ENCODE peak calls at places on chromosome 15, in eight cellular contexts. E is PC-3, M is endodermal cell, V is ovary, N is cardiac muscle cell, F is astrocyte of the spinal cord, Z is GM23338, J is breast epithelium. L is an unnamed sample.

GRCh38 chr15:79680721-79681120 is 216.1 kb downstream of the MTHFS start:
- DNase-seq in E (peak), M (peak), V (no peak), N (no peak), F (peak), Z (peak), J (no peak), L (peak)

GRCh38 chr15:38300395-38300794 is 47.8 kb downstream of the SPRED1 start:
- DNase-seq in E (peak), M (no peak), V (no peak), N (no peak), F (peak), Z (no peak), J (no peak), L (no peak)

GRCh38 chr15:77036537-77037474 is 34.1 kb downstream of the TSPAN3 start:
- DNase-seq in E (no peak), M (peak), V (peak), N (no peak), F (no peak), Z (no peak), J (peak), L (no peak)

GRCh38 chr15:88218557-88219214 is 37.9 kb downstream of the NTRK3 start:
- DNase-seq in E (no peak), M (no peak), V (no peak), N (no peak), F (no peak), Z (no peak), J (no peak), L (no peak)

GRCh38 chr15:97692317-97693015 is 268.0 kb upstream of the ARRDC4 start:
- DNase-seq in E (no peak), M (no peak), V (no peak), N (peak), F (no peak), Z (no peak), J (no peak), L (no peak)

GRCh38 chr15:73694419-73694818 is 10.2 kb downstream of the CD276 start:
- DNase-seq in E (no peak), M (no peak), V (no peak), N (no peak), F (peak), Z (no peak), J (no peak), L (no peak)

GRCh38 chr15:92033319-92033718 is 179.8 kb downstream of the SLCO3A1 start:
- DNase-seq in E (no peak), M (no peak), V (no peak), N (no peak), F (no peak), Z (no peak), J (no peak), L (no peak)

GRCh38 chr15:100968043-100968966 is 49.1 kb downstream of the LRRK1 start:
- DNase-seq in E (peak), M (no peak), V (no peak), N (no peak), F (peak), Z (no peak), J (no peak), L (no peak)

GRCh38 chr15:61344293-61344692 is 115.2 kb upstream of the RORA start:
- DNase-seq in E (no peak), M (no peak), V (no peak), N (no peak), F (no peak), Z (no peak), J (no peak), L (no peak)

GRCh38 chr15:52071570-52071969 is 41.0 kb downstream of the BCL2L10 start:
- DNase-seq in E (peak), M (no peak), V (no peak), N (no peak), F (no peak), Z (no peak), J (no peak), L (peak)

GRCh38 chr15:58632789-58633188 is 116.7 kb downstream of the ADAM10 start:
- DNase-seq in E (no peak), M (no peak), V (no peak), N (no peak), F (peak), Z (no peak), J (no peak), L (no peak)

GRCh38 chr15:29451201-29451781 is 181.7 kb upstream of the NSMCE3 start:
- DNase-seq in E (peak), M (peak), V (no peak), N (peak), F (no peak), Z (peak), J (no peak), L (no peak)

GRCh38 chr15:25268166-25268565 is 170.7 kb downstream of the UBE3A start:
- DNase-seq in E (peak), M (peak), V (no peak), N (no peak), F (no peak), Z (peak), J (no peak), L (no peak)

GRCh38 chr15:73570355-73571032 is 62.7 kb downstream of the NPTN start:
- DNase-seq in E (no peak), M (no peak), V (no peak), N (no peak), F (no peak), Z (no peak), J (no peak), L (peak)

GRCh38 chr15:78100886-78101285 is 8.5 kb downstream of the SH2D7 start:
- DNase-seq in E (no peak), M (no peak), V (no peak), N (no peak), F (no peak), Z (no peak), J (no peak), L (no peak)

GRCh38 chr15:92714071-92714456 is 58.5 kb upstream of the FAM174B start:
- DNase-seq in E (peak), M (peak), V (peak), N (peak), F (peak), Z (peak), J (no peak), L (no peak)

GRCh38 chr15:81526029-81526428 is 152.0 kb upstream of the TMC3 start:
- DNase-seq in E (no peak), M (no peak), V (no peak), N (no peak), F (no peak), Z (no peak), J (no peak), L (no peak)

GRCh38 chr15:30924353-30924752 is 20.6 kb downstream of the FAN1 start:
- DNase-seq in E (no peak), M (no peak), V (no peak), N (no peak), F (peak), Z (no peak), J (no peak), L (no peak)

GRCh38 chr15:85748729-85749128 is 46.0 kb downstream of the KLHL25 start:
- DNase-seq in E (no peak), M (peak), V (peak), N (no peak), F (no peak), Z (peak), J (peak), L (no peak)

GRCh38 chr15:101504866-101505609 is 15.5 kb upstream of the PCSK6 start:
- DNase-seq in E (no peak), M (no peak), V (no peak), N (no peak), F (no peak), Z (no peak), J (no peak), L (no peak)

GRCh38 chr15:24917431-24917830 is 37.4 kb upstream of the SNRPN start:
- DNase-seq in E (no peak), M (no peak), V (no peak), N (no peak), F (no peak), Z (peak), J (no peak), L (no peak)

GRCh38 chr15:43879386-43880355 is 52.9 kb downstream of the WDR76 start:
- DNase-seq in E (no peak), M (no peak), V (no peak), N (peak), F (no peak), Z (no peak), J (no peak), L (no peak)

GRCh38 chr15:43883571-43883970 is 56.8 kb downstream of the WDR76 start:
- DNase-seq in E (no peak), M (no peak), V (no peak), N (no peak), F (no peak), Z (no peak), J (no peak), L (no peak)

GRCh38 chr15:43880406-43881184 is 53.8 kb downstream of the WDR76 start:
- DNase-seq in E (no peak), M (no peak), V (no peak), N (no peak), F (no peak), Z (peak), J (no peak), L (no peak)

GRCh38 chr15:43878466-43878865 is 51.7 kb downstream of the WDR76 start:
- DNase-seq in E (no peak), M (no peak), V (no peak), N (no peak), F (no peak), Z (no peak), J (no peak), L (no peak)

GRCh38 chr15:43881944-43882343 is 55.1 kb downstream of the WDR76 start:
- DNase-seq in E (peak), M (peak), V (no peak), N (no peak), F (no peak), Z (peak), J (no peak), L (no peak)
- TF ChIP-seq CTCF in E (peak), M (peak), V (no peak), N (peak), F (peak), Z (peak), J (no peak), L (peak)

GRCh38 chr15:75620776-75621536 is 4.6 kb downstream of the SNUPN start:
- DNase-seq in E (no peak), M (no peak), V (peak), N (no peak), F (peak), Z (no peak), J (peak), L (no peak)
- H3K4me3 ChIP-seq in E (no peak), M (no peak), V (no peak), N (no peak), F (no peak), Z (no peak), J (peak), L (no peak)

DNA sequence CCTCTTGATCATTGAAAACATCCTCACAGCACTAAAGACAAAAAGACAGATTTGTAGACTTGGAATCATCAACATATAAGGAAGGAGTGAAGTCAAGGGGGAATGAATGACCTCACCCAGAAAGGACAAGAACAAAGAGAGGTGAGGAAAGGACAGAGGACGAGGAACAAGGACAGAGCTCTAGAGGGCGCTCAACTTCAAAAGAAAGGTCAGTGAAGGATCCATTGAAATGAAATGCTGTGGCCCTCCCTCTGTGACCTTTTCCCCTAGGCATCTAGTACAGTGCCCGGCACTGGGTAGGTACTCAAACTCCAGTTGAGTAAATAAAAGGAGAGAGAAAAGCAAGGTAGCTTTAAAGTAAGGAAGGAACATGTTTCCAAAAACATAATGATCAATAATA is 2.6 kb downstream of the ATP8B4 start:
- DNase-seq in E (peak), M (peak), V (no peak), N (peak), F (peak), Z (peak), J (no peak), L (no peak)
- TF ChIP-seq CTCF in E (peak), M (peak), V (no peak), N (peak), F (peak), Z (peak), J (no peak), L (peak)

GRCh38 chr15:89400121-89400996 is 65.7 kb upstream of the POLG start:
- DNase-seq in E (no peak), M (peak), V (no peak), N (no peak), F (no peak), Z (peak), J (no peak), L (no peak)
- H3K4me3 ChIP-seq in E (peak), M (no peak), V (no peak), N (peak), F (no peak), Z (peak), J (no peak), L (no peak)

GRCh38 chr15:74784426-74784825 is 2.5 kb downstream of the CSK start:
- DNase-seq in E (no peak), M (no peak), V (no peak), N (no peak), F (no peak), Z (no peak), J (no peak), L (no peak)

GRCh38 chr15:74785716-74786032 is 3.8 kb downstream of the CSK start:
- DNase-seq in E (no peak), M (no peak), V (no peak), N (no peak), F (no peak), Z (no peak), J (no peak), L (no peak)

GRCh38 chr15:74783808-74784175 is 1.9 kb downstream of the CSK start:
- DNase-seq in E (no peak), M (no peak), V (no peak), N (no peak), F (no peak), Z (no peak), J (no peak), L (no peak)

GRCh38 chr15:74786659-74787165 is 4.8 kb downstream of the CSK start:
- DNase-seq in E (no peak), M (no peak), V (no peak), N (no peak), F (no peak), Z (no peak), J (no peak), L (no peak)

DNA sequence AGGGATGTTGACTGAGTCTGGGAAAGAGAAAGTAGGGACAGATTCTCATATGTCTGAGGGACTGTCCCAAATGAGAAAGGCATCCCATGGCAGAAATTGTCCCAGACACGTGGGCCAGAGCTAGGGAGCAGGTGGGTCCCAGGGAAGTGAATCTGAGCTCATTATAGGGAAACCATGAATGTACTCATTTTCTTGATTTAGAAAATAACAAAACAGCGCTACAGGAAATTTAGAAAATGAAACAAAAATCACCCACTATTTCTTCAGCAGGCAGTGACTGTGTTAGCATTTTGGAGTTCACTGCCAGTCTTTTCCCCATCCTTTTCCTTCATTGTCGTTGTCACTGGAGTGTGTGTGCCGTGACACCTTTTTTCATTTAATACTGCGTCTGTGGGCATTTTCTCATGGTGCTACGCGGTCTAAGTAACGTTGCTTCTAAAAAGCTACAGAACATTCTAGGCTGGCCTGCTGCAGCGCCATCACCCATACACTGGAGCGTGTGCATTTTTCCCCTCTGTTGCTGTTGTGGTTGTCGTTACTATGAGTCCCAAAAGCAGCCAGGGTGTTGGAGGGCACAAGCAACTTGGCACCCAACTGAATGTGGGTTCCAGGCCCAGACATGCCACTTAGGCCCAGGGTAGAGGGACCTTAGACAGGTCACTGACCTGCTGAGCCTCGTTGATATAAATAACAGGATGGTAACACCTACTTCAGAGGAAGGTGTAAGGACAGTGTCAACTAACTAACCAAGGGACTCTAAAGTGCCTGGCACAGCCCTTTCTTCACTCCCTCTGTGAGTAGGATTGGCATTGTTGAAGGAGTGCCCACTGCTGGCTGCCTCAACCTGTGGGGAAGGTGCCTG is 3.2 kb downstream of the CSK start:
- DNase-seq in E (no peak), M (no peak), V (no peak), N (no peak), F (no peak), Z (no peak), J (no peak), L (no peak)
- TF ChIP-seq CTCF in E (no peak), M (no peak), V (no peak), N (no peak), F (no peak), Z (no peak), J (no peak), L (no peak)

GRCh38 chr15:70701891-70702568 is 61.3 kb downstream of the UACA start:
- DNase-seq in E (peak), M (no peak), V (no peak), N (peak), F (peak), Z (no peak), J (no peak), L (peak)
- H3K4me3 ChIP-seq in E (peak), M (peak), V (no peak), N (peak), F (peak), Z (no peak), J (peak), L (peak)

GRCh38 chr15:90463381-90463780 is 66.3 kb upstream of the CRTC3 start:
- DNase-seq in E (peak), M (no peak), V (no peak), N (no peak), F (peak), Z (no peak), J (no peak), L (peak)
- TF ChIP-seq CTCF in E (no peak), M (no peak), V (no peak), N (no peak), F (no peak), Z (no peak), J (no peak), L (no peak)